ENCODE peak calls at places on chromosome 1, in nine cellular contexts. R, W, M, Q, F, B, Z, X and L are unnamed samples.

GRCh38 chr1:8284167-8284566 is 33.7 kb upstream of the SLC45A1 start:
- DNase-seq in R (no peak), W (peak; percentile 49), M (no peak), Q (no peak), F (no peak), B (no peak), Z (no peak), X (no peak), L (no peak)

GRCh38 chr1:182143825-182144661 is 82.5 kb upstream of the ZNF648 start:
- DNase-seq in R (no peak), W (peak; percentile 59), M (no peak), Q (peak; percentile 94), F (peak; percentile 69), B (peak; percentile 92), Z (no peak), X (peak; percentile 79), L (no peak)

GRCh38 chr1:115830963-115831362 is 10.0 kb downstream of the NHLH2 start:
- DNase-seq in R (no peak), W (no peak), M (no peak), Q (no peak), F (no peak), B (no peak), Z (no peak), X (no peak), L (no peak)

GRCh38 chr1:175498002-175498401 is 245.4 kb downstream of the TNR start:
- DNase-seq in R (no peak), W (peak; percentile 8), M (no peak), Q (no peak), F (no peak), B (peak; percentile 72), Z (no peak), X (no peak), L (no peak)

GRCh38 chr1:45934947-45935346 is 131.5 kb downstream of the MAST2 start:
- DNase-seq in R (no peak), W (no peak), M (no peak), Q (no peak), F (no peak), B (no peak), Z (no peak), X (no peak), L (no peak)

GRCh38 chr1:178628637-178629548 is 96.2 kb upstream of the RALGPS2 start:
- DNase-seq in R (no peak), W (peak; percentile 94), M (no peak), Q (no peak), F (peak; percentile 44), B (no peak), Z (no peak), X (no peak), L (no peak)

GRCh38 chr1:76124196-76124595 is 49.6 kb downstream of the ST6GALNAC3 start:
- DNase-seq in R (no peak), W (no peak), M (peak; percentile 18), Q (no peak), F (no peak), B (peak; percentile 86), Z (no peak), X (no peak), L (no peak)

GRCh38 chr1:236297161-236297560 is 15.4 kb upstream of the ERO1B start:
- DNase-seq in R (no peak), W (no peak), M (no peak), Q (no peak), F (no peak), B (no peak), Z (no peak), X (no peak), L (no peak)

GRCh38 chr1:101026394-101026788 is 807 bp upstream of the DPH5 start:
- DNase-seq in R (no peak), W (no peak), M (no peak), Q (no peak), F (no peak), B (no peak), Z (no peak), X (no peak), L (no peak)

GRCh38 chr1:47434051-47434842 is 3.6 kb upstream of the FOXD2 start:
- DNase-seq in R (no peak), W (peak; percentile 67), M (no peak), Q (no peak), F (no peak), B (no peak), Z (no peak), X (peak; percentile 73), L (no peak)